ENCODE peak calls at places on chromosome 3, in four cellular contexts. One of them, this sample, is unnamed.

GRCh38 chr3:63908081-63908736 is 4.0 kb downstream of the SCAANT1 start:
- DNase-seq in GM12878: no peak
- DNase-seq in HepG2: peak; percentile 10
- DNase-seq in K562: no peak
- DNase-seq in this sample: no peak

GRCh38 chr3:64151335-64151871 is 73.9 kb downstream of the PRICKLE2 start:
- DNase-seq in GM12878: no peak
- DNase-seq in HepG2: no peak
- DNase-seq in K562: no peak
- DNase-seq in this sample: no peak

GRCh38 chr3:65927576-65927975 is 111.1 kb downstream of the MAGI1 start:
- DNase-seq in GM12878: no peak
- DNase-seq in HepG2: peak; percentile 46
- DNase-seq in K562: no peak
- DNase-seq in this sample: no peak

GRCh38 chr3:152060701-152061100 is 187.3 kb downstream of the SUCNR1 start:
- DNase-seq in GM12878: no peak
- DNase-seq in HepG2: no peak
- DNase-seq in K562: no peak
- DNase-seq in this sample: no peak

GRCh38 chr3:45665101-45665572 is 24.1 kb upstream of the SACM1L start:
- DNase-seq in GM12878: peak; percentile 25
- DNase-seq in HepG2: peak; percentile 71
- DNase-seq in K562: peak; percentile 92
- DNase-seq in this sample: no peak

GRCh38 chr3:48301814-48302194 is 31.7 kb downstream of the SPINK8 start:
- DNase-seq in GM12878: no peak
- DNase-seq in HepG2: peak; percentile 21
- DNase-seq in K562: peak; percentile 25
- DNase-seq in this sample: no peak

GRCh38 chr3:59422312-59422711 is 372.5 kb upstream of the CFAP20DC start:
- DNase-seq in GM12878: no peak
- DNase-seq in HepG2: no peak
- DNase-seq in K562: no peak
- DNase-seq in this sample: no peak

GRCh38 chr3:11638669-11639402 is 4.9 kb downstream of the VGLL4 start:
- DNase-seq in GM12878: no peak
- DNase-seq in HepG2: no peak
- DNase-seq in K562: no peak
- DNase-seq in this sample: no peak

GRCh38 chr3:12782172-12782815 is 14.2 kb upstream of the CAND2 start:
- DNase-seq in GM12878: no peak
- DNase-seq in HepG2: no peak
- DNase-seq in K562: peak; percentile 82
- DNase-seq in this sample: no peak

GRCh38 chr3:172591171-172591605 is 68.0 kb upstream of the TNFSF10 start:
- DNase-seq in GM12878: no peak
- DNase-seq in HepG2: no peak
- DNase-seq in K562: peak; percentile 26
- DNase-seq in this sample: no peak

GRCh38 chr3:101351834-101352233 is 31.5 kb upstream of the IMPG2 start:
- DNase-seq in GM12878: no peak
- DNase-seq in HepG2: no peak
- DNase-seq in K562: peak; percentile 9
- DNase-seq in this sample: no peak

GRCh38 chr3:190116551-190117067 is 4.1 kb downstream of the P3H2 start:
- DNase-seq in GM12878: no peak
- DNase-seq in HepG2: no peak
- DNase-seq in K562: no peak
- DNase-seq in this sample: no peak

GRCh38 chr3:37494206-37494605 is 319.8 kb upstream of the LRRFIP2 start:
- DNase-seq in GM12878: no peak
- DNase-seq in HepG2: no peak
- DNase-seq in K562: no peak
- DNase-seq in this sample: no peak

GRCh38 chr3:170724599-170724998 is 138.7 kb upstream of the SLC7A14 start:
- DNase-seq in GM12878: no peak
- DNase-seq in HepG2: no peak
- DNase-seq in K562: no peak
- DNase-seq in this sample: no peak

GRCh38 chr3:66483006-66483928 is 17.6 kb downstream of the LRIG1 start:
- DNase-seq in GM12878: no peak
- DNase-seq in HepG2: no peak
- DNase-seq in K562: no peak
- DNase-seq in this sample: no peak

GRCh38 chr3:71510485-71510884 is 73.0 kb downstream of the FOXP1 start:
- DNase-seq in GM12878: no peak
- DNase-seq in HepG2: peak; percentile 4
- DNase-seq in K562: peak; percentile 20
- DNase-seq in this sample: no peak

GRCh38 chr3:186075489-186075888 is 33.4 kb downstream of the ETV5 start:
- DNase-seq in GM12878: no peak
- DNase-seq in HepG2: no peak
- DNase-seq in K562: no peak
- DNase-seq in this sample: no peak

GRCh38 chr3:34948431-34948971 is 690.8 kb upstream of the ARPP21 start:
- DNase-seq in GM12878: no peak
- DNase-seq in HepG2: no peak
- DNase-seq in K562: no peak
- DNase-seq in this sample: no peak

GRCh38 chr3:139758654-139759291 is 81.0 kb upstream of the NMNAT3 start:
- DNase-seq in GM12878: no peak
- DNase-seq in HepG2: no peak
- DNase-seq in K562: no peak
- DNase-seq in this sample: no peak

GRCh38 chr3:53804697-53805462 is 41.3 kb downstream of the CHDH start:
- DNase-seq in GM12878: no peak
- DNase-seq in HepG2: no peak
- DNase-seq in K562: no peak
- DNase-seq in this sample: no peak

GRCh38 chr3:9499455-9500107 is 54.0 kb downstream of the LHFPL4 start:
- DNase-seq in GM12878: no peak
- DNase-seq in HepG2: no peak
- DNase-seq in K562: no peak
- DNase-seq in this sample: no peak

GRCh38 chr3:55189359-55189801 is 261.5 kb upstream of the LRTM1 start:
- DNase-seq in GM12878: no peak
- DNase-seq in HepG2: no peak
- DNase-seq in K562: no peak
- DNase-seq in this sample: peak; percentile 46

GRCh38 chr3:17479681-17480405 is 262.6 kb downstream of the TBC1D5 start:
- DNase-seq in GM12878: no peak
- DNase-seq in HepG2: no peak
- DNase-seq in K562: no peak
- DNase-seq in this sample: no peak

GRCh38 chr3:25094932-25095690 is 333.0 kb upstream of the RARB start:
- DNase-seq in GM12878: no peak
- DNase-seq in HepG2: no peak
- DNase-seq in K562: no peak
- DNase-seq in this sample: no peak

GRCh38 chr3:30984855-30985793 is 90.7 kb upstream of the GADL1 start:
- DNase-seq in GM12878: no peak
- DNase-seq in HepG2: no peak
- DNase-seq in K562: no peak
- DNase-seq in this sample: no peak

GRCh38 chr3:182618981-182619591 is 174.2 kb upstream of the ATP11B start:
- DNase-seq in GM12878: no peak
- DNase-seq in HepG2: no peak
- DNase-seq in K562: no peak
- DNase-seq in this sample: no peak

GRCh38 chr3:41040256-41040655 is 159.0 kb upstream of the CTNNB1 start:
- DNase-seq in GM12878: no peak
- DNase-seq in HepG2: no peak
- DNase-seq in K562: no peak
- DNase-seq in this sample: no peak

GRCh38 chr3:114809668-114810413 is 337.2 kb downstream of the ZBTB20 start:
- DNase-seq in GM12878: peak; percentile 79
- DNase-seq in HepG2: peak; percentile 8
- DNase-seq in K562: no peak
- DNase-seq in this sample: no peak

GRCh38 chr3:133964547-133964946 is 65.2 kb downstream of the SLCO2A1 start:
- DNase-seq in GM12878: no peak
- DNase-seq in HepG2: peak; percentile 4
- DNase-seq in K562: no peak
- DNase-seq in this sample: no peak

GRCh38 chr3:170007031-170007663 is 30.6 kb upstream of the GPR160 start:
- DNase-seq in GM12878: peak; percentile 37
- DNase-seq in HepG2: peak; percentile 51
- DNase-seq in K562: peak; percentile 18
- DNase-seq in this sample: no peak

GRCh38 chr3:152828075-152828840 is 6.7 kb upstream of the P2RY1 start:
- DNase-seq in GM12878: no peak
- DNase-seq in HepG2: no peak
- DNase-seq in K562: no peak
- DNase-seq in this sample: no peak

GRCh38 chr3:125192190-125193035 is 20.1 kb downstream of the SLC12A8 start:
- DNase-seq in GM12878: peak; percentile 78
- DNase-seq in HepG2: no peak
- DNase-seq in K562: peak; percentile 8
- DNase-seq in this sample: no peak

GRCh38 chr3:154786724-154787123 is 293.4 kb upstream of the MME start:
- DNase-seq in GM12878: no peak
- DNase-seq in HepG2: no peak
- DNase-seq in K562: no peak
- DNase-seq in this sample: no peak

GRCh38 chr3:141738636-141739363 is 702 bp downstream of the RNF7 start:
- DNase-seq in GM12878: no peak
- DNase-seq in HepG2: no peak
- DNase-seq in K562: peak; percentile 57
- DNase-seq in this sample: no peak
- TF ChIP-seq HDAC6 in GM12878: no peak
- TF ChIP-seq HDAC6 in HepG2: no peak
- TF ChIP-seq HDAC6 in K562: no peak
- TF ChIP-seq HDAC6 in this sample: no peak

GRCh38 chr3:98645039-98645438 is 51.6 kb upstream of the CPOX start:
- DNase-seq in GM12878: no peak
- DNase-seq in HepG2: no peak
- DNase-seq in K562: no peak
- DNase-seq in this sample: no peak
- TF ChIP-seq HDAC6 in GM12878: no peak
- TF ChIP-seq HDAC6 in HepG2: no peak
- TF ChIP-seq HDAC6 in K562: no peak
- TF ChIP-seq HDAC6 in this sample: no peak

GRCh38 chr3:60609446-60609845 is 641.8 kb downstream of the FHIT start:
- DNase-seq in GM12878: no peak
- DNase-seq in HepG2: no peak
- DNase-seq in K562: no peak
- DNase-seq in this sample: no peak
- TF ChIP-seq HDAC6 in GM12878: no peak
- TF ChIP-seq HDAC6 in HepG2: no peak
- TF ChIP-seq HDAC6 in K562: no peak
- TF ChIP-seq HDAC6 in this sample: no peak

GRCh38 chr3:187694801-187695200 is 7.6 kb downstream of the RTP2 start:
- DNase-seq in GM12878: no peak
- DNase-seq in HepG2: no peak
- DNase-seq in K562: no peak
- DNase-seq in this sample: no peak

GRCh38 chr3:187698499-187699399 is 3.6 kb downstream of the RTP2 start:
- DNase-seq in GM12878: no peak
- DNase-seq in HepG2: no peak
- DNase-seq in K562: no peak
- DNase-seq in this sample: no peak

GRCh38 chr3:187693431-187693830 is 8.9 kb downstream of the RTP2 start:
- DNase-seq in GM12878: no peak
- DNase-seq in HepG2: no peak
- DNase-seq in K562: no peak
- DNase-seq in this sample: no peak

GRCh38 chr3:187696036-187696435 is 6.3 kb downstream of the RTP2 start:
- DNase-seq in GM12878: no peak
- DNase-seq in HepG2: no peak
- DNase-seq in K562: no peak
- DNase-seq in this sample: no peak

DNA sequence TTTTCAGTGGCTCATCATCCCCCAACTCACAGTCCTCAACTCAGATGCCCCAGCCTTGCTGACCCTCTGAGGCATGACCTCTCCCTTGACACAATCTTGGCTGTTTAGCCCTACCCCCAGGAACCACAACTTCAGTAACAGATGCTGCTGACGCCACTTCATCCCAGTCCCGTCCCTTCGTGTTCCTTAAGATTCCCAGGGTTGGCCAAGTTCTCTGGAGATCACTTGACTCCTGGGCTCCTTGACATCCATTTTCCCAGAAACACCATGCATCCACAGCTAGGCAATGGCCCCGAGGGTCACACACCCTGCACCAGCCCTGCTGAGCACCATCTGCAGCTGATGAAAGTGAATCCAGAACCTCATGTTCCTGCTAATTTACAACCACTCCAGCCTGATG is 6.9 kb downstream of the RTP2 start:
- DNase-seq in GM12878: no peak
- DNase-seq in HepG2: no peak
- DNase-seq in K562: no peak
- DNase-seq in this sample: no peak
- TF ChIP-seq HDAC6 in GM12878: no peak
- TF ChIP-seq HDAC6 in HepG2: no peak
- TF ChIP-seq HDAC6 in K562: no peak
- TF ChIP-seq HDAC6 in this sample: no peak

GRCh38 chr3:110576962-110577361 is 494.7 kb upstream of the NECTIN3 start:
- DNase-seq in GM12878: no peak
- DNase-seq in HepG2: no peak
- DNase-seq in K562: no peak
- DNase-seq in this sample: peak; percentile 78
- TF ChIP-seq HDAC6 in GM12878: no peak
- TF ChIP-seq HDAC6 in HepG2: no peak
- TF ChIP-seq HDAC6 in K562: no peak
- TF ChIP-seq HDAC6 in this sample: no peak

GRCh38 chr3:39291903-39292329 is 12.1 kb upstream of the CX3CR1 start:
- DNase-seq in GM12878: no peak
- DNase-seq in HepG2: peak; percentile 50
- DNase-seq in K562: peak; percentile 76
- DNase-seq in this sample: peak; percentile 39
- TF ChIP-seq HDAC6 in GM12878: no peak
- TF ChIP-seq HDAC6 in HepG2: no peak
- TF ChIP-seq HDAC6 in K562: no peak
- TF ChIP-seq HDAC6 in this sample: no peak